ENCODE peak calls at places on chromosomes 1 and 21, in ten cellular contexts. O, X, A, Y, S, R, U, Z, F and B are unnamed samples.

GRCh38 chr1:229381234-229381633 is 38.4 kb upstream of the CCSAP start:
- DNase-seq in Y (no peak), S (no peak), A (no peak), O (no peak), R (no peak), U (no peak), X (no peak), F (no peak), Z (no peak), B (no peak)

GRCh38 chr1:89815611-89816010 is 5.2 kb upstream of the LRRC8D start:
- DNase-seq in F (no peak), X (no peak), R (peak), S (no peak), O (no peak), Y (no peak), Z (no peak), U (no peak), A (no peak), B (no peak)

GRCh38 chr1:161864577-161864976 is 98.5 kb downstream of the ATF6 start:
- DNase-seq in R (no peak), X (no peak), S (peak), F (peak), Z (no peak), O (peak), U (no peak), A (peak), Y (no peak), B (no peak)

GRCh38 chr1:2991753-2992495 is 29.3 kb upstream of the ACTRT2 start:
- DNase-seq in X (no peak), O (peak), U (no peak), S (no peak), Z (no peak), A (no peak), F (no peak), R (no peak), Y (no peak), B (no peak)

GRCh38 chr1:27106561-27107323 is 48.2 kb downstream of the SLC9A1 start:
- DNase-seq in A (no peak), X (no peak), F (no peak), S (no peak), R (peak), Z (no peak), U (no peak), O (no peak), Y (no peak), B (no peak)

GRCh38 chr21:37546949-37547614 is 180.5 kb downstream of the DYRK1A start:
- DNase-seq in R (no peak), O (no peak), Z (peak), X (no peak), U (no peak), S (no peak), A (no peak), F (no peak), Y (no peak), B (no peak)

GRCh38 chr1:108327534-108328462 is 83.9 kb upstream of the NBPF4 start:
- DNase-seq in S (no peak), A (no peak), X (no peak), Z (peak), F (peak), O (no peak), Y (no peak), R (no peak), U (no peak), B (no peak)

GRCh38 chr1:101203812-101204540 is 32.8 kb upstream of the S1PR1 start:
- DNase-seq in Z (no peak), Y (no peak), R (no peak), F (peak), S (no peak), A (peak), U (no peak), X (peak), O (no peak), B (no peak)

GRCh38 chr1:193086342-193086741 is 18.9 kb downstream of the GLRX2 start:
- DNase-seq in S (no peak), Z (no peak), O (no peak), U (no peak), R (no peak), A (no peak), F (no peak), Y (no peak), X (no peak), B (no peak)

GRCh38 chr1:208449951-208450350 is 205.8 kb upstream of the PLXNA2 start:
- DNase-seq in S (no peak), F (no peak), A (no peak), Z (no peak), X (no peak), O (no peak), Y (no peak), U (no peak), R (no peak), B (no peak)

GRCh38 chr1:115063238-115063901 is 25.9 kb downstream of the TSPAN2 start:
- DNase-seq in U (peak), R (peak), Y (peak), X (no peak), O (no peak), F (peak), A (no peak), Z (no peak), S (no peak), B (no peak)

GRCh38 chr1:116425987-116426386 is 52.9 kb downstream of the ATP1A1 start:
- DNase-seq in Y (no peak), X (no peak), O (no peak), A (no peak), Z (no peak), F (no peak), S (no peak), R (no peak), U (no peak), B (peak)

GRCh38 chr1:81799939-81800740 is 594 bp upstream of the ADGRL2 start:
- DNase-seq in Z (peak), S (peak), R (no peak), F (peak), Y (no peak), U (no peak), X (peak), O (no peak), A (peak), B (no peak)

GRCh38 chr1:173405758-173406344 is 71.3 kb upstream of the PRDX6 start:
- DNase-seq in Z (no peak), F (peak), O (no peak), X (peak), S (no peak), U (no peak), A (peak), Y (no peak), R (no peak), B (no peak)

GRCh38 chr1:54223441-54224202 is 23.7 kb downstream of the MRPL37 start:
- DNase-seq in X (no peak), O (no peak), Y (no peak), U (no peak), Z (no peak), A (no peak), F (no peak), R (no peak), S (peak), B (no peak)

GRCh38 chr1:12593621-12594066 is 24.4 kb downstream of the DHRS3 start:
- DNase-seq in A (peak), Z (no peak), R (no peak), U (no peak), O (no peak), Y (no peak), X (peak), S (peak), F (peak), B (no peak)

GRCh38 chr1:235468970-235469369 is 35.3 kb downstream of the B3GALNT2 start:
- DNase-seq in X (peak), Z (no peak), U (no peak), O (no peak), F (peak), Y (no peak), S (no peak), A (peak), R (no peak), B (no peak)

GRCh38 chr21:30831194-30831765 is 1.7 kb upstream of the KRTAP7-1 start:
- DNase-seq in Z (no peak), F (peak), R (peak), A (no peak), X (no peak), O (no peak), S (no peak), Y (peak), U (no peak), B (peak)